ENCODE peak calls at places on chromosomes 3 and 15, in seven cellular contexts. Z is HepG2, R is HCT116, X is GM12878, V is SK-N-SH, H is K562, O is H1. Y is an unnamed sample. For H3K9me3, the result is how much of the 10 kb centered on the place peaks cover.

GRCh38 chr3:8658326-8659212 is 14.0 kb upstream of the SSUH2 start:
- DNase-seq in Z (peak), R (no peak), X (peak), V (peak), H (no peak), O (no peak), Y (no peak)

GRCh38 chr3:105353485-105354161 is 13.1 kb upstream of the ALCAM start:
- DNase-seq in Z (no peak), R (no peak), X (no peak), V (no peak), H (no peak), O (no peak), Y (no peak)

GRCh38 chr3:45409921-45410320 is 21.5 kb downstream of the LARS2 start:
- DNase-seq in Z (no peak), R (no peak), X (no peak), V (no peak), H (no peak), O (no peak), Y (no peak)

GRCh38 chr3:111910806-111911205 is 51.7 kb downstream of the PHLDB2 start:
- DNase-seq in Z (no peak), R (no peak), X (no peak), V (no peak), H (no peak), O (no peak), Y (no peak)

GRCh38 chr3:156341831-156342416 is 213.0 kb downstream of the SSR3 start:
- DNase-seq in Z (no peak), R (no peak), X (peak), V (no peak), H (no peak), O (no peak), Y (no peak)

GRCh38 chr3:25856902-25857518 is 67.1 kb downstream of the OXSM start:
- DNase-seq in Z (peak), R (peak), X (no peak), V (peak), H (peak), O (no peak), Y (no peak)

GRCh38 chr3:138078096-138078495 is 37.3 kb downstream of the DZIP1L start:
- DNase-seq in Z (no peak), R (peak), X (no peak), V (no peak), H (no peak), O (no peak), Y (no peak)

GRCh38 chr15:69668963-69669362 is 216.3 kb downstream of the RPLP1 start:
- DNase-seq in Z (no peak), R (no peak), X (peak), V (no peak), H (no peak), O (no peak), Y (no peak)

GRCh38 chr15:66846811-66847210 is 144.8 kb downstream of the SMAD6 start:
- DNase-seq in Z (no peak), R (no peak), X (no peak), V (no peak), H (no peak), O (no peak), Y (no peak)

GRCh38 chr3:190384241-190384863 is 3.6 kb upstream of the CLDN16 start:
- DNase-seq in Z (peak), R (peak), X (peak), V (no peak), H (no peak), O (no peak), Y (no peak)

GRCh38 chr3:138933981-138934691 is 12.8 kb downstream of the FOXL2 start:
- DNase-seq in Z (no peak), R (no peak), X (no peak), V (no peak), H (no peak), O (no peak), Y (no peak)

GRCh38 chr15:98513428-98513991 is 134.8 kb upstream of the IGF1R start:
- DNase-seq in Z (no peak), R (no peak), X (no peak), V (no peak), H (no peak), O (no peak), Y (no peak)

GRCh38 chr3:143037867-143038266 is 36.5 kb downstream of the U2SURP start:
- DNase-seq in Z (no peak), R (no peak), X (no peak), V (no peak), H (no peak), O (no peak), Y (no peak)

GRCh38 chr3:192923731-192924130 is 6.1 kb upstream of the MB21D2 start:
- DNase-seq in Z (no peak), R (no peak), X (no peak), V (no peak), H (no peak), O (no peak), Y (no peak)

GRCh38 chr3:45781271-45781670 is 15.1 kb downstream of the SLC6A20 start:
- DNase-seq in Z (no peak), R (no peak), X (no peak), V (no peak), H (no peak), O (no peak), Y (no peak)

GRCh38 chr3:174495231-174495755 is 363.8 kb upstream of the NAALADL2 start:
- DNase-seq in Z (no peak), R (no peak), X (no peak), V (no peak), H (no peak), O (no peak), Y (no peak)

GRCh38 chr3:63354160-63354559 is 76.1 kb downstream of the SYNPR start:
- DNase-seq in Z (no peak), R (no peak), X (no peak), V (no peak), H (no peak), O (no peak), Y (no peak)

GRCh38 chr15:41917767-41918430 is 24.0 kb upstream of the SPTBN5 start:
- DNase-seq in Z (no peak), R (peak), X (no peak), V (no peak), H (peak), O (no peak), Y (no peak)

GRCh38 chr3:177379045-177379444 is 181.8 kb upstream of the TBL1XR1 start:
- DNase-seq in Z (peak), R (no peak), X (no peak), V (no peak), H (no peak), O (peak), Y (no peak)

GRCh38 chr3:177378168-177378567 is 180.9 kb upstream of the TBL1XR1 start:
- DNase-seq in Z (no peak), R (no peak), X (peak), V (no peak), H (no peak), O (no peak), Y (no peak)

GRCh38 chr3:177374323-177374722 is 177.0 kb upstream of the TBL1XR1 start:
- DNase-seq in Z (no peak), R (no peak), X (no peak), V (no peak), H (no peak), O (no peak), Y (no peak)

GRCh38 chr3:177381070-177381469 is 183.8 kb upstream of the TBL1XR1 start:
- DNase-seq in Z (no peak), R (no peak), X (no peak), V (no peak), H (no peak), O (no peak), Y (no peak)

DNA sequence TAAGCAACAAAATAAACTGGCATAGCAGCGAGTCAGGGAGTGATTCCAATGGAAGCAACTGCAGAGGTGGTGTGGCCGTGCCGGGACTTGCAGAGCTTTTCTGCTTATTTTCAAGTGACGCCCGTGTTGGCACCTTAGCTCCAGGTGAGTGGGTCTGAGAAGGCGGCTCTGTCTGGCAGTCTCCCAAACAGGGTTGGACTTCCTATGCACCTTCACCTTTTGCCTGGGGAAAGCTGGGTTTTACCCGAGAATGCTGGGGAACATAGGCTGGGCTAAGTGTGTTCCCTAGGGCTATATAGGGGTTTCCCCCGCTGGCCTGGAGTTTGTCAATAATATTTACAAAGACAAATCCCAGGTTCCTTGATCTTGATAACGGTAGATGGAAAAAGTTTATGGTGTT is 179.9 kb upstream of the TBL1XR1 start:
- DNase-seq in Z (no peak), R (no peak), X (no peak), V (no peak), H (no peak), O (no peak), Y (no peak)
- H3K9me3 ChIP-seq in Z (under half), R (under half), X (under half), V (under half), H (under half), O (under half), Y (under half)

GRCh38 chr3:57557088-57557537 is 1.0 kb downstream of the PDE12 start:
- DNase-seq in Z (peak), R (no peak), X (no peak), V (peak), H (peak), O (no peak), Y (no peak)

GRCh38 chr3:57555316-57555715 is 758 bp upstream of the PDE12 start:
- DNase-seq in Z (peak), R (no peak), X (no peak), V (peak), H (no peak), O (no peak), Y (no peak)

GRCh38 chr3:57555738-57556458 is at the start of gene PDE12:
- DNase-seq in Z (peak), R (peak), X (peak), V (peak), H (peak), O (peak), Y (peak)

GRCh38 chr3:57559526-57559925 is 3.5 kb downstream of the PDE12 start:
- DNase-seq in Z (no peak), R (no peak), X (no peak), V (no peak), H (no peak), O (no peak), Y (no peak)

GRCh38 chr3:57556459-57557087 is 499 bp downstream of the PDE12 start:
- DNase-seq in Z (no peak), R (no peak), X (no peak), V (no peak), H (peak), O (peak), Y (no peak)
- TF ChIP-seq YY1 in Z (no peak), R (no peak), X (no peak), V (peak), H (no peak), O (no peak), Y (no peak)

GRCh38 chr3:187264946-187265345 is 26.6 kb downstream of the MASP1 start:
- DNase-seq in Z (no peak), R (no peak), X (no peak), V (no peak), H (no peak), O (no peak), Y (no peak)
- H3K9me3 ChIP-seq in Z (under half), R (under half), X (under half), V (under half), H (under half), O (under half), Y (under half)

DNA sequence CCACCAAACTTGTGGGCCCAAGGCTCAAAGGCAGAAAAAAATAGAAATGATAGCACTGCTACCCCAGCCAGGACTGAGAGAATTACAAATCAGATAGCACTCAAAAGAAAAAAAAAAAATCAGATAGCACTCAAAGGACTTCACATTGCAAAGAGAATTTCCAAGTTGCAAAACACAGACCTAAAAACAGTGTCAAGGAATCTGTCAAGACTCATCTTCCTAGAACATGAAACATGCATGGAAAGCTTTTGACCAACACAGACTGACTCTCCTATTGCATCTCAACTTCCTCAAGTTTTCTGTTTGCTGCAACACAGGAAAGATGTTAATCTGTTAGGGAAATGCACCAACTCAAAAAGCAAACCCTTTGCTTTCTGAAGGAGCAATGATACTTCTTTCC is 42.3 kb downstream of the RAB27A start:
- DNase-seq in Z (no peak), R (no peak), X (no peak), V (no peak), H (no peak), O (no peak), Y (no peak)
- TF ChIP-seq YY1 in Z (no peak), R (no peak), X (no peak), V (no peak), H (no peak), O (no peak), Y (no peak)

DNA sequence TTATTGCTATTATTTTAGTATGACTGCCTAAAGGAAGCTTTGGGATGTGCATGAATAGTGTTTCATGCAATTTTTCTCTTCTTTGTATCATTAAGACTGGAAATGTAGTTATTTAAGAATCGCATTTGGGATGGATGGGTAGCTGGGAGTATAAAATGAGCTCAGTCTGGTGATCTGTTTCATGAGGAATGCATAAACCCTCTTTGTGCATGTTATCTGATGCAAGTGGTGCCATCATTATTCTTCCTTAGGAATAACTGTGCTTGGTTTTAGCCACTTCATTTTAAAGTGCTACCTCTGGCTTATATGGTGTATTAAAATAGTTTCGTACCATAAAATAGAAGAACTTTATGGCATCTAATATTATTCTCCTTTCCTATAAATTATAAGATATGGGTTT is 535.6 kb downstream of the GRM7 start:
- DNase-seq in Z (no peak), R (no peak), X (no peak), V (no peak), H (no peak), O (no peak), Y (no peak)
- H3K9me3 ChIP-seq in Z (under half), R (under half), X (under half), V (under half), H (under half), O (under half), Y (under half)

GRCh38 chr15:64775551-64776401 is at the start of gene RBPMS2:
- DNase-seq in Z (no peak), R (no peak), X (no peak), V (peak), H (no peak), O (peak), Y (no peak)
- TF ChIP-seq YY1 in Z (no peak), R (no peak), X (no peak), V (no peak), H (no peak), O (no peak), Y (no peak)

GRCh38 chr3:18010001-18010400 is 267.6 kb upstream of the TBC1D5 start:
- DNase-seq in Z (no peak), R (no peak), X (no peak), V (no peak), H (no peak), O (no peak), Y (no peak)
- H3K9me3 ChIP-seq in Z (under half), R (under half), X (under half), V (under half), H (under half), O (under half), Y (under half)

Y was measured in NT2/D1.